ENCODE peak calls at places on chromosomes 12 and 14, in four cellular contexts. J is H1, L is GM12878, T is K562. H is an unnamed sample.

GRCh38 chr14:93090826-93091583 is 24.7 kb downstream of the ITPK1 start:
- DNase-seq in J (no peak), T (no peak), L (no peak), H (no peak)

GRCh38 chr12:32789911-32790310 is 34.2 kb upstream of the YARS2 start:
- DNase-seq in J (no peak), L (no peak), T (no peak), H (no peak)

GRCh38 chr12:98653866-98654493 is 8.9 kb downstream of the APAF1 start:
- DNase-seq in T (peak; percentile 69), L (no peak), J (no peak), H (no peak)

GRCh38 chr14:52458721-52459085 is 93.6 kb downstream of the TXNDC16 start:
- DNase-seq in T (no peak), L (no peak), J (no peak), H (no peak)

GRCh38 chr12:104958946-104959841 is 1.1 kb upstream of the SLC41A2 start:
- DNase-seq in L (no peak), T (peak; percentile 28), J (no peak), H (no peak)

GRCh38 chr14:94770251-94770749 is 387 bp upstream of the GSC start:
- DNase-seq in J (no peak), L (no peak), T (no peak), H (no peak)

GRCh38 chr12:89782807-89783206 is 74.2 kb upstream of the ATP2B1 start:
- DNase-seq in J (no peak), T (no peak), L (no peak), H (no peak)

GRCh38 chr14:40623641-40624040 is 983.0 kb upstream of the LRFN5 start:
- DNase-seq in J (no peak), T (no peak), L (no peak), H (no peak)

GRCh38 chr12:65656156-65656885 is 168.0 kb upstream of the HMGA2 start:
- DNase-seq in T (no peak), J (no peak), L (no peak), H (no peak)

GRCh38 chr14:81981311-81981675 is 447.6 kb upstream of the SEL1L start:
- DNase-seq in L (no peak), J (no peak), T (no peak), H (no peak)

GRCh38 chr12:77231548-77231947 is 166.2 kb upstream of the E2F7 start:
- DNase-seq in L (no peak), T (no peak), J (no peak), H (no peak)

GRCh38 chr12:108312885-108313203 is 26.3 kb downstream of the CMKLR1 start:
- DNase-seq in L (no peak), T (no peak), J (no peak), H (no peak)

GRCh38 chr14:102507026-102507860 is 2.3 kb downstream of the ANKRD9 start:
- DNase-seq in L (no peak), J (no peak), T (no peak), H (no peak)

GRCh38 chr14:104779776-104780512 is 15.6 kb downstream of the AKT1 start:
- DNase-seq in J (no peak), L (no peak), T (no peak), H (no peak)

GRCh38 chr14:36507847-36508417 is 12.1 kb downstream of the NKX2-1 start:
- DNase-seq in L (no peak), T (no peak), J (no peak), H (no peak)

GRCh38 chr12:109727039-109727723 is 13.6 kb downstream of the FAM222A start:
- DNase-seq in T (no peak), J (no peak), L (no peak), H (no peak)

GRCh38 chr12:115506822-115507629 is 770.5 kb downstream of the MED13L start:
- DNase-seq in J (no peak), L (no peak), T (no peak), H (no peak)

GRCh38 chr12:109608270-109608669 is 34.7 kb downstream of the MVK start:
- DNase-seq in J (no peak), L (no peak), T (no peak), H (no peak)

GRCh38 chr14:68458840-68459469 is 333.9 kb downstream of the ZFP36L1 start:
- DNase-seq in J (no peak), T (no peak), L (no peak), H (no peak)

GRCh38 chr12:114168061-114168460 is 201.9 kb upstream of the RBM19 start:
- DNase-seq in L (no peak), T (no peak), J (no peak), H (no peak)

GRCh38 chr14:79510659-79511058 is 700.6 kb downstream of the DIO2 start:
- DNase-seq in L (no peak), J (no peak), T (no peak), H (no peak)

DNA sequence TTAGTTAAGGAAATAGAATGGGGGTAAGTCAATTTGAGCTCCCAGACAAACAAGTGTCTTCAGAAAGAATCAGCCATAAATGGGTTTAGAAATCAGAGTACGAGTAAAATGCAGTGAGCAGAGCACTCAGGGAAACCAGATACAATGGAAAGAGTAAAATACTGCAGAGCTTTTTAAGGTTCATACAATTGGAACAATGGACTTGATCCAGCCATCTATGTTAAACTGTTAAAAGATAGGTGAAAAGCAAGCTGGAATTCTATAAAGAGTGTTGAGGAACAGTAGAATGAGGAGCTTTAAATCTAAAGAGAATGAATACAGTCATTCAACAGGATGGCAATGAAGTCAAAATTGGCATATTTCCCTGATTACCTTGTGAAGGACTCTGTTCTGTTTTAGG is 23.8 kb upstream of the PCNX4 start:
- DNase-seq in J (no peak), L (no peak), T (no peak), H (no peak)
- TF ChIP-seq TAF1 in J (no peak), L (no peak), T (no peak), H (no peak)

GRCh38 chr14:88385212-88386101 is at the start of gene SPATA7:
- DNase-seq in L (peak; percentile 25), J (peak; percentile 81), T (peak; percentile 89), H (peak; percentile 58)
- TF ChIP-seq POLR2A in L (peak; percentile 83), J (peak; percentile 73), T (peak; percentile 67), H (peak; percentile 28)

GRCh38 chr12:93043877-93044209 is 114.7 kb upstream of the EEA1 start:
- DNase-seq in J (no peak), T (peak; percentile 65), L (no peak), H (no peak)

GRCh38 chr12:93041416-93041815 is 112.3 kb upstream of the EEA1 start:
- DNase-seq in J (no peak), L (no peak), T (no peak), H (no peak)

GRCh38 chr12:93043192-93043876 is 114.2 kb upstream of the EEA1 start:
- DNase-seq in J (no peak), T (peak; percentile 40), L (no peak), H (no peak)

GRCh38 chr12:93042684-93043083 is 113.6 kb upstream of the EEA1 start:
- DNase-seq in L (no peak), T (no peak), J (no peak), H (no peak)

GRCh38 chr12:93042283-93042682 is 113.2 kb upstream of the EEA1 start:
- DNase-seq in J (no peak), L (no peak), T (no peak), H (no peak)
- TF ChIP-seq TAF1 in J (no peak), L (no peak), T (no peak), H (no peak)

GRCh38 chr12:52020539-52021336 is 14.0 kb downstream of the TAMALIN start:
- DNase-seq in L (no peak), J (peak; percentile 57), T (peak; percentile 74), H (no peak)

GRCh38 chr12:52015393-52016081 is 8.8 kb downstream of the TAMALIN start:
- DNase-seq in J (no peak), T (no peak), L (no peak), H (no peak)

GRCh38 chr12:52020126-52020525 is 13.4 kb downstream of the TAMALIN start:
- DNase-seq in T (no peak), J (no peak), L (no peak), H (no peak)

GRCh38 chr12:52019123-52019770 is 12.5 kb downstream of the TAMALIN start:
- DNase-seq in J (no peak), T (no peak), L (no peak), H (no peak)

DNA sequence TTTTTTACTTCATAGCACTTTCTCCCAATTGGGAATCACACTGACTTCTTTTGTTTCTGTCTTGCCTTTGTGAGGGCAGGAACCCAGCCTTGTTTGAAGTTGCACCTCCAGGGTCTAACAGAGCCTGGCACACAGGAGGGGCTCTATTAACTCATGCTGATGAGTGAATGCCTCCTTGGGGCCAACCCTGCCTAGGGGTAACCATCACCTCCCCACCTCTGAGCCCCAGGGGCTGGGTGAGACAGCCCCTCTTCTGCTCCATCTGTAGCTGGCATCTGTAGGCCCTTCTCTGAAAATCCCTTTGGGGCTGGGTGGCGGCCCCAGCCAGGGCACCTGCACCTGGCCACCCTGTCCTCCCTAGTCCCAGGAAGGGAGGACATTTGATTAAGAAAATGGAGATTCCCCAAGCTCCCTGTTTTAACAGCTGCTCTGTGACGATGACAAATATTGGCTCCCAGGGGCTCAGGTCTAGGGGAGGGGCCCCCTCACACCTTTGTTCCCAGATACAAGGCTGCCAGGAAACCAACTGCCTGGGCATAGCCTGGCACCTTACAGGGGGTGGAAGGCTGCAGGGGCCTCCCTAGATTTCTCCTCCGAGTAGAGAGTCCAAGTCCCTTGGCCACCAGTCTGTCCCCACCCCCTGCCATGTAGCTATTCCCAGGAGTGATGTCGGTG is 11.8 kb downstream of the TAMALIN start:
- DNase-seq in L (no peak), J (no peak), T (no peak), H (no peak)
- TF ChIP-seq POLR2A in L (no peak), J (no peak), T (no peak), H (no peak)

DNA sequence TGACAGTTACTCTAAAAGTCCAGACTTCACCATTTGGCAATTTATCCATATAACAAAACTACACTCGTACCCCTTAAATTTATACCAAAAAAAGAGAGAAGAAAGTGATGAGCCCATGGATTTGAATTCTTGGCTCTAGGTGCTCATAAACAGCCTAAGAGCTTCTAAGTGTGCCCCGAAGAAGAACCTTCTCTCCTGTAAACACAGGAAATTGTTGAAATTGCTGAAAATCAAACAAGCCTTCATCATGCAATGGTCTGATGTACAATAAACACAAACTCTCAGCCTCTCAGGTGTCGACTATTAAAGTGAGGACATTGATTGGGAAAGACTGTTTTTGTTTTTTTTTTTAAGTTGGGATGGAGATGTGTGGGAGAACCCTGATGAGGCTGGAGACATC is 21.8 kb downstream of the PDE6H start:
- DNase-seq in L (no peak), T (no peak), J (no peak), H (no peak)
- TF ChIP-seq TAF1 in L (no peak), T (no peak), J (no peak), H (no peak)

GRCh38 chr14:38012056-38012455 is 195.6 kb upstream of the SSTR1 start:
- DNase-seq in L (no peak), T (peak; percentile 0), J (no peak), H (no peak)
- TF ChIP-seq POLR2A in L (no peak), T (no peak), J (no peak), H (no peak)

H was measured in GM12892.